ENCODE peak calls at places on chromosomes 16 and 17, in seven cellular contexts. N, U, B, Z, D, O and J are unnamed samples.

GRCh38 chr16:70592106-70592571 is 54.2 kb upstream of the IL34 start:
- DNase-seq in O (no peak), D (no peak), U (no peak), B (no peak), Z (no peak), N (no peak), J (no peak)

GRCh38 chr17:35315283-35315682 is 58.1 kb downstream of the SLFN11 start:
- DNase-seq in O (no peak), B (no peak), D (no peak), N (no peak), U (peak; percentile 40), Z (no peak), J (no peak)

GRCh38 chr16:69406780-69407331 is 17.6 kb upstream of the CYB5B start:
- DNase-seq in N (no peak), B (no peak), U (peak; percentile 42), D (no peak), Z (no peak), O (no peak), J (peak; percentile 36)

GRCh38 chr16:4109250-4109736 is 6.9 kb downstream of the ADCY9 start:
- DNase-seq in Z (no peak), B (no peak), O (no peak), N (no peak), U (no peak), D (no peak), J (no peak)

GRCh38 chr16:8866118-8866883 is 2.5 kb downstream of the CARHSP1 start:
- DNase-seq in D (no peak), B (peak; percentile 53), N (peak; percentile 69), O (no peak), Z (no peak), U (peak; percentile 54), J (no peak)

GRCh38 chr16:85673529-85674417 is 15.0 kb downstream of the GINS2 start:
- DNase-seq in U (peak; percentile 71), D (peak; percentile 94), O (no peak), B (no peak), Z (no peak), N (no peak), J (no peak)

GRCh38 chr17:77872199-77872598 is 86.3 kb upstream of the TNRC6C start:
- DNase-seq in B (no peak), Z (no peak), N (no peak), U (no peak), O (no peak), D (no peak), J (no peak)

GRCh38 chr17:61149862-61150362 is 249.7 kb upstream of the TBX2 start:
- DNase-seq in Z (no peak), D (no peak), U (no peak), B (no peak), O (no peak), N (no peak), J (no peak)

GRCh38 chr17:8146381-8147140 is 5.6 kb downstream of the PER1 start:
- DNase-seq in O (no peak), B (no peak), N (no peak), Z (no peak), U (no peak), D (no peak), J (no peak)

GRCh38 chr17:12078791-12079190 is 58.1 kb downstream of the MAP2K4 start:
- DNase-seq in Z (no peak), D (no peak), N (no peak), U (no peak), O (no peak), B (no peak), J (no peak)

GRCh38 chr17:17921192-17922082 is 50.8 kb downstream of the TOM1L2 start:
- DNase-seq in O (no peak), U (peak; percentile 89), N (no peak), Z (no peak), B (no peak), D (no peak), J (no peak)

GRCh38 chr17:67244621-67245072 is 349 bp downstream of the HELZ start:
- DNase-seq in D (no peak), N (peak; percentile 35), U (no peak), O (no peak), B (peak; percentile 27), Z (no peak), J (no peak)

GRCh38 chr17:80475949-80476876 is at the start of gene NPTX1:
- DNase-seq in D (peak; percentile 52), N (no peak), Z (no peak), O (no peak), U (no peak), B (no peak), J (peak; percentile 29)

GRCh38 chr16:56909484-56910113 is 22.3 kb upstream of the HERPUD1 start:
- DNase-seq in U (no peak), N (no peak), O (no peak), B (no peak), D (no peak), Z (peak; percentile 24), J (no peak)

GRCh38 chr17:76556759-76557367 is 17.0 kb downstream of the PRCD start:
- DNase-seq in D (no peak), Z (peak; percentile 67), N (no peak), B (no peak), U (peak; percentile 34), O (no peak), J (peak; percentile 61)

GRCh38 chr17:73750975-73751374 is 106.7 kb upstream of the SDK2 start:
- DNase-seq in O (no peak), N (peak; percentile 47), B (peak; percentile 54), Z (no peak), D (no peak), U (no peak), J (no peak)

GRCh38 chr17:1486802-1487695 is 5.4 kb downstream of the MYO1C start:
- DNase-seq in D (no peak), U (peak; percentile 93), O (peak; percentile 68), N (peak; percentile 95), Z (peak; percentile 89), B (peak; percentile 93), J (no peak)

GRCh38 chr17:80260791-80261158 is at the start of gene RNF213:
- DNase-seq in O (peak; percentile 47), D (peak; percentile 24), N (peak; percentile 49), B (peak; percentile 74), U (peak; percentile 43), Z (peak; percentile 78), J (no peak)

GRCh38 chr17:40561294-40561870 is 3.9 kb downstream of the CCR7 start:
- DNase-seq in U (no peak), B (no peak), N (no peak), O (no peak), D (no peak), Z (no peak), J (no peak)

GRCh38 chr16:84141143-84141670 is 3.8 kb downstream of the HSDL1 start:
- DNase-seq in B (no peak), Z (no peak), U (no peak), O (no peak), D (peak; percentile 18), N (no peak), J (no peak)

GRCh38 chr17:17036520-17036998 is 5.7 kb upstream of the MPRIP start:
- DNase-seq in B (no peak), D (no peak), O (no peak), U (no peak), Z (no peak), N (no peak), J (peak; percentile 73)

GRCh38 chr17:43020789-43021738 is 1.1 kb downstream of the VAT1 start:
- DNase-seq in N (peak; percentile 69), O (peak; percentile 28), B (peak; percentile 64), U (no peak), Z (peak; percentile 61), D (no peak), J (peak; percentile 71)

GRCh38 chr16:87416826-87417471 is 24.8 kb downstream of the MAP1LC3B start:
- DNase-seq in N (peak; percentile 43), B (peak; percentile 77), D (no peak), O (peak; percentile 8), Z (no peak), U (peak; percentile 58), J (peak; percentile 23)

GRCh38 chr17:65163990-65164495 is 26.9 kb downstream of the RGS9 start:
- DNase-seq in Z (peak; percentile 63), O (peak; percentile 23), B (peak; percentile 53), N (no peak), D (no peak), U (no peak), J (no peak)

GRCh38 chr17:79020631-79021301 is 3.2 kb upstream of the C1QTNF1 start:
- DNase-seq in O (no peak), U (no peak), D (no peak), N (no peak), Z (no peak), B (no peak), J (no peak)

GRCh38 chr17:21160401-21160800 is 33.6 kb downstream of the DHRS7B start:
- DNase-seq in B (no peak), U (no peak), N (no peak), O (no peak), D (no peak), Z (no peak), J (no peak)